ENCODE peak calls at places on chromosomes 11 and 22, in four cellular contexts. M is neural progenitor cell, C is ACHN, S is MG63. V is an unnamed sample.

GRCh38 chr22:37051629-37052385 is at the start of gene KCTD17:
- DNase-seq in M (peak; percentile 80), C (peak; percentile 72), S (peak; percentile 80), V (peak; percentile 61)

GRCh38 chr11:94002226-94002625 is 18.9 kb upstream of the HEPHL1 start:
- DNase-seq in M (no peak), C (no peak), S (peak; percentile 25), V (no peak)

GRCh38 chr11:89458646-89459045 is 32.5 kb downstream of the NOX4 start:
- DNase-seq in M (no peak), C (no peak), S (no peak), V (no peak)

GRCh38 chr11:124869331-124869730 is 4.1 kb downstream of the ROBO3 start:
- DNase-seq in M (no peak), C (no peak), S (no peak), V (no peak)

GRCh38 chr11:5809905-5810792 is 1.4 kb downstream of the OR52N2 start:
- DNase-seq in M (no peak), C (no peak), S (no peak), V (no peak)

GRCh38 chr22:41074466-41074865 is 17.9 kb upstream of the EP300 start:
- DNase-seq in M (no peak), C (no peak), S (no peak), V (no peak)

GRCh38 chr11:65415499-65416340 is 6.9 kb upstream of the NEAT1 start:
- DNase-seq in M (peak; percentile 21), C (no peak), S (no peak), V (no peak)

GRCh38 chr22:48702573-48703264 is 1125.0 kb downstream of the BRD1 start:
- DNase-seq in M (peak; percentile 28), C (no peak), S (no peak), V (peak; percentile 68)

GRCh38 chr22:29733362-29734322 is 13.8 kb downstream of the CABP7 start:
- DNase-seq in M (no peak), C (no peak), S (no peak), V (no peak)

GRCh38 chr22:40634119-40634903 is 2.2 kb downstream of the MRTFA start:
- DNase-seq in M (no peak), C (no peak), S (no peak), V (no peak)

GRCh38 chr11:16194566-16194965 is 161.8 kb downstream of the SOX6 start:
- DNase-seq in M (peak; percentile 81), C (no peak), S (no peak), V (no peak)

GRCh38 chr11:1832181-1832988 is 2.4 kb upstream of the SYT8 start:
- DNase-seq in M (peak; percentile 80), C (peak; percentile 19), S (peak; percentile 40), V (peak; percentile 95)

GRCh38 chr22:35128637-35129036 is 62.7 kb downstream of the ISX start:
- DNase-seq in M (no peak), C (no peak), S (no peak), V (no peak)

GRCh38 chr11:100687630-100688395 is 725 bp downstream of the ARHGAP42 start:
- DNase-seq in M (peak; percentile 89), C (peak; percentile 77), S (peak; percentile 56), V (peak; percentile 34)

GRCh38 chr11:70528046-70528793 is 129.9 kb downstream of the CTTN start:
- DNase-seq in M (no peak), C (no peak), S (no peak), V (peak; percentile 65)

GRCh38 chr11:44188643-44189042 is 93.2 kb downstream of the EXT2 start:
- DNase-seq in M (no peak), C (peak; percentile 10), S (no peak), V (no peak)